ENCODE peak calls at places on chromosomes 13 and 19, in five cellular contexts. I is NCI-H510A treated with DMSO at 0.1 percent for 48 hours; E is stimulated activated CD8-positive, alpha-beta memory T cell treated with anti-CD3 and anti-CD28 coated beads, Interleukin-7, amount 100 ng/mL, for 48 hours; Z is substantia nigra; R is frontal cortex. H is an unnamed sample.

GRCh38 chr19:47280183-47280797 is 5.6 kb downstream of the INAFM1 start:
- DNase-seq in Z (no peak), E (peak; percentile 47), R (no peak), I (no peak), H (no peak)

GRCh38 chr19:1136918-1137317 is 33.1 kb downstream of the GPX4 start:
- DNase-seq in Z (no peak), R (no peak), I (no peak), E (no peak), H (no peak)

GRCh38 chr19:2561895-2562294 is 86.0 kb downstream of the GADD45B start:
- DNase-seq in I (no peak), R (no peak), Z (no peak), E (peak; percentile 86), H (no peak)

GRCh38 chr13:38415233-38415632 is 65.6 kb downstream of the UFM1 start:
- DNase-seq in I (no peak), E (no peak), Z (no peak), R (no peak), H (no peak)

GRCh38 chr13:85586422-85586831 is 212.8 kb downstream of the SLITRK6 start:
- DNase-seq in R (no peak), I (no peak), E (no peak), Z (no peak), H (no peak)

GRCh38 chr19:13079542-13079986 is 23.1 kb downstream of the LYL1 start:
- DNase-seq in E (no peak), Z (no peak), R (no peak), I (no peak), H (no peak)

GRCh38 chr13:94641432-94641941 is 39.8 kb downstream of the GPR180 start:
- DNase-seq in I (peak; percentile 74), E (no peak), R (no peak), Z (no peak), H (peak; percentile 77)

GRCh38 chr19:40947114-40947513 is 44.0 kb upstream of the CYP2B6 start:
- DNase-seq in R (no peak), Z (no peak), E (no peak), I (no peak), H (no peak)

GRCh38 chr19:47089767-47090350 is 23.7 kb downstream of the ZC3H4 start:
- DNase-seq in E (no peak), I (no peak), Z (no peak), R (no peak), H (no peak)

GRCh38 chr19:30310806-30311121 is 61.4 kb upstream of the ZNF536 start:
- DNase-seq in E (no peak), R (no peak), I (no peak), Z (no peak), H (no peak)

H was measured in NCI-H2029 treated with DMSO at 0.1 percent for 48 hours.